ENCODE peak calls at places on chromosomes 3 and 15, in four cellular contexts. P, H, K and U are unnamed samples.

GRCh38 chr15:57183041-57183440 is 193.3 kb upstream of the CGNL1 start:
- DNase-seq in P (no peak), H (no peak), K (peak; percentile 10), U (no peak)

GRCh38 chr3:47803478-47804025 is 614 bp downstream of the DHX30 start:
- DNase-seq in P (no peak), H (no peak), K (no peak), U (no peak)

GRCh38 chr3:105906834-105907233 is 38.0 kb upstream of the CBLB start:
- DNase-seq in P (no peak), H (no peak), K (peak; percentile 27), U (no peak)

GRCh38 chr15:91473894-91474293 is 373.8 kb downstream of the SV2B start:
- DNase-seq in P (no peak), H (peak; percentile 24), K (no peak), U (no peak)

GRCh38 chr3:38003371-38003816 is 12.8 kb downstream of the VILL start:
- DNase-seq in P (no peak), H (no peak), K (peak; percentile 74), U (peak; percentile 96)

GRCh38 chr15:31280037-31280830 is 46.4 kb upstream of the KLF13 start:
- DNase-seq in P (no peak), H (no peak), K (no peak), U (peak; percentile 43)

GRCh38 chr15:43777293-43777819 is 590 bp upstream of the ELL3 start:
- DNase-seq in P (peak; percentile 58), H (peak; percentile 73), K (peak; percentile 74), U (peak; percentile 90)

GRCh38 chr3:197132916-197133530 is 103.4 kb upstream of the MELTF start:
- DNase-seq in P (no peak), H (peak; percentile 12), K (no peak), U (no peak)

GRCh38 chr3:52095990-52096775 is 39.8 kb upstream of the DUSP7 start:
- DNase-seq in P (no peak), H (peak; percentile 42), K (no peak), U (no peak)

GRCh38 chr15:95169701-95170459 is 938.5 kb downstream of the MCTP2 start:
- DNase-seq in P (no peak), H (peak; percentile 7), K (peak; percentile 13), U (no peak)